ENCODE peak calls at places on chromosomes 16 and 17, in five cellular contexts. One of them, this sample, is unnamed.

GRCh38 chr17:9566067-9566466 is 9.6 kb downstream of the STX8 start:
- DNase-seq in endothelial cell of umbilical vein: peak
- DNase-seq in mesendoderm: no peak
- DNase-seq in IMR-90: no peak
- DNase-seq in colonic mucosa: no peak
- DNase-seq in this sample: no peak

GRCh38 chr16:84545114-84545737 is 40.8 kb upstream of the MEAK7 start:
- DNase-seq in endothelial cell of umbilical vein: no peak
- DNase-seq in mesendoderm: no peak
- DNase-seq in IMR-90: no peak
- DNase-seq in colonic mucosa: no peak
- DNase-seq in this sample: no peak

GRCh38 chr16:4253394-4254150 is 11.7 kb upstream of the SRL start:
- DNase-seq in endothelial cell of umbilical vein: peak
- DNase-seq in mesendoderm: peak
- DNase-seq in IMR-90: peak
- DNase-seq in colonic mucosa: peak
- DNase-seq in this sample: peak

GRCh38 chr16:71622088-71622487 is 3.9 kb upstream of the MARVELD3 start:
- DNase-seq in endothelial cell of umbilical vein: no peak
- DNase-seq in mesendoderm: no peak
- DNase-seq in IMR-90: no peak
- DNase-seq in colonic mucosa: no peak
- DNase-seq in this sample: no peak

GRCh38 chr16:86298166-86299131 is 211.9 kb upstream of the FOXF1 start:
- DNase-seq in endothelial cell of umbilical vein: no peak
- DNase-seq in mesendoderm: no peak
- DNase-seq in IMR-90: peak
- DNase-seq in colonic mucosa: no peak
- DNase-seq in this sample: peak

GRCh38 chr16:79601092-79601977 is 798 bp upstream of the MAF start:
- DNase-seq in endothelial cell of umbilical vein: peak
- DNase-seq in mesendoderm: peak
- DNase-seq in IMR-90: no peak
- DNase-seq in colonic mucosa: peak
- DNase-seq in this sample: peak

GRCh38 chr16:16019488-16019887 is 70.1 kb downstream of the ABCC1 start:
- DNase-seq in endothelial cell of umbilical vein: no peak
- DNase-seq in mesendoderm: no peak
- DNase-seq in IMR-90: peak
- DNase-seq in colonic mucosa: no peak
- DNase-seq in this sample: peak

GRCh38 chr16:66973716-66974115 is 12.7 kb downstream of the CES3 start:
- DNase-seq in endothelial cell of umbilical vein: no peak
- DNase-seq in mesendoderm: no peak
- DNase-seq in IMR-90: no peak
- DNase-seq in colonic mucosa: no peak
- DNase-seq in this sample: no peak

GRCh38 chr17:1957037-1957436 is 68.1 kb downstream of the RTN4RL1 start:
- DNase-seq in endothelial cell of umbilical vein: no peak
- DNase-seq in mesendoderm: no peak
- DNase-seq in IMR-90: peak
- DNase-seq in colonic mucosa: no peak
- DNase-seq in this sample: peak

GRCh38 chr16:1537138-1537577 is 3.7 kb downstream of the TMEM204 start:
- DNase-seq in endothelial cell of umbilical vein: no peak
- DNase-seq in mesendoderm: no peak
- DNase-seq in IMR-90: no peak
- DNase-seq in colonic mucosa: no peak
- DNase-seq in this sample: no peak

GRCh38 chr17:50493744-50494143 is 14.5 kb upstream of the MYCBPAP start:
- DNase-seq in endothelial cell of umbilical vein: no peak
- DNase-seq in mesendoderm: no peak
- DNase-seq in IMR-90: no peak
- DNase-seq in colonic mucosa: no peak
- DNase-seq in this sample: no peak

GRCh38 chr17:8707591-8708453 is 36.8 kb downstream of the CCDC42 start:
- DNase-seq in endothelial cell of umbilical vein: no peak
- DNase-seq in mesendoderm: no peak
- DNase-seq in IMR-90: no peak
- DNase-seq in colonic mucosa: no peak
- DNase-seq in this sample: no peak

DNA sequence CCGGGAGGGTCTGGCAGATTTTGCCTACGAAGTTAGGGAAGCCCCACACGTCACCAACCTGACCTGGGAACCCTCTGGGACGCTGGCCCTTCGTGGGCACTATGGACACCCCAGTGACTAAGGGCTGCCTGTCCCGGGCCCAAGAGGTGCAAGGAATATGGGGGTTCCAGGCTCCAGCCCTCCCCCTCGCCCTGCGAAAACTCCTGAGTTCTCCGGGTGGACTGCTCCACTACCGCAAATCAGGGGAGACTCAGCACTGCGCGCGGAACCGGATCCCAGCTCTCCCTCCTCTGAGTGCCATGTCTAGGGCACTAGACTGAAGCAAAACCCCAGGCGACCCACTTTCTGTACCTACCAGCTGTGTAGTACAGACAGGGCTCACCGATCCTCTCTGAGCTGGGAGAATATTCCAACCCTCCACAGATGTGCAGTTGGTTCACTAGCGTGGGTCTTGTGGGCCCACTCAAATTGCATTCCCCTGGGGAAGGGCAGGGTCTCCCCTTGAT is at the start of gene ARL5C:
- DNase-seq in endothelial cell of umbilical vein: no peak
- DNase-seq in mesendoderm: no peak
- DNase-seq in IMR-90: no peak
- DNase-seq in colonic mucosa: no peak
- DNase-seq in this sample: no peak
- H3K9ac ChIP-seq in endothelial cell of umbilical vein: peak
- H3K9ac ChIP-seq in mesendoderm: peak
- H3K9ac ChIP-seq in IMR-90: peak
- H3K9ac ChIP-seq in colonic mucosa: no peak
- H3K9ac ChIP-seq in this sample: no peak

GRCh38 chr17:78891406-78892061 is 11.5 kb downstream of the CEP295NL start:
- DNase-seq in endothelial cell of umbilical vein: no peak
- DNase-seq in mesendoderm: no peak
- DNase-seq in IMR-90: no peak
- DNase-seq in colonic mucosa: no peak
- DNase-seq in this sample: no peak
- H3K9ac ChIP-seq in endothelial cell of umbilical vein: no peak
- H3K9ac ChIP-seq in mesendoderm: no peak
- H3K9ac ChIP-seq in IMR-90: no peak
- H3K9ac ChIP-seq in colonic mucosa: peak
- H3K9ac ChIP-seq in this sample: no peak

GRCh38 chr16:58098207-58099096 is 30.7 kb downstream of the CFAP20 start:
- DNase-seq in endothelial cell of umbilical vein: no peak
- DNase-seq in mesendoderm: peak
- DNase-seq in IMR-90: peak
- DNase-seq in colonic mucosa: no peak
- DNase-seq in this sample: peak
- H3K9ac ChIP-seq in endothelial cell of umbilical vein: no peak
- H3K9ac ChIP-seq in mesendoderm: no peak
- H3K9ac ChIP-seq in IMR-90: no peak
- H3K9ac ChIP-seq in colonic mucosa: no peak
- H3K9ac ChIP-seq in this sample: no peak

GRCh38 chr17:44905006-44906000 is 6.1 kb upstream of the EFTUD2 start:
- DNase-seq in endothelial cell of umbilical vein: peak
- DNase-seq in mesendoderm: no peak
- DNase-seq in IMR-90: peak
- DNase-seq in colonic mucosa: peak
- DNase-seq in this sample: no peak
- H3K9ac ChIP-seq in endothelial cell of umbilical vein: peak
- H3K9ac ChIP-seq in mesendoderm: no peak
- H3K9ac ChIP-seq in IMR-90: peak
- H3K9ac ChIP-seq in colonic mucosa: no peak
- H3K9ac ChIP-seq in this sample: no peak

GRCh38 chr16:14069818-14070217 is 1.3 kb upstream of the MRTFB start:
- DNase-seq in endothelial cell of umbilical vein: no peak
- DNase-seq in mesendoderm: no peak
- DNase-seq in IMR-90: no peak
- DNase-seq in colonic mucosa: no peak
- DNase-seq in this sample: no peak
- H3K9ac ChIP-seq in endothelial cell of umbilical vein: no peak
- H3K9ac ChIP-seq in mesendoderm: no peak
- H3K9ac ChIP-seq in IMR-90: no peak
- H3K9ac ChIP-seq in colonic mucosa: no peak
- H3K9ac ChIP-seq in this sample: no peak

DNA sequence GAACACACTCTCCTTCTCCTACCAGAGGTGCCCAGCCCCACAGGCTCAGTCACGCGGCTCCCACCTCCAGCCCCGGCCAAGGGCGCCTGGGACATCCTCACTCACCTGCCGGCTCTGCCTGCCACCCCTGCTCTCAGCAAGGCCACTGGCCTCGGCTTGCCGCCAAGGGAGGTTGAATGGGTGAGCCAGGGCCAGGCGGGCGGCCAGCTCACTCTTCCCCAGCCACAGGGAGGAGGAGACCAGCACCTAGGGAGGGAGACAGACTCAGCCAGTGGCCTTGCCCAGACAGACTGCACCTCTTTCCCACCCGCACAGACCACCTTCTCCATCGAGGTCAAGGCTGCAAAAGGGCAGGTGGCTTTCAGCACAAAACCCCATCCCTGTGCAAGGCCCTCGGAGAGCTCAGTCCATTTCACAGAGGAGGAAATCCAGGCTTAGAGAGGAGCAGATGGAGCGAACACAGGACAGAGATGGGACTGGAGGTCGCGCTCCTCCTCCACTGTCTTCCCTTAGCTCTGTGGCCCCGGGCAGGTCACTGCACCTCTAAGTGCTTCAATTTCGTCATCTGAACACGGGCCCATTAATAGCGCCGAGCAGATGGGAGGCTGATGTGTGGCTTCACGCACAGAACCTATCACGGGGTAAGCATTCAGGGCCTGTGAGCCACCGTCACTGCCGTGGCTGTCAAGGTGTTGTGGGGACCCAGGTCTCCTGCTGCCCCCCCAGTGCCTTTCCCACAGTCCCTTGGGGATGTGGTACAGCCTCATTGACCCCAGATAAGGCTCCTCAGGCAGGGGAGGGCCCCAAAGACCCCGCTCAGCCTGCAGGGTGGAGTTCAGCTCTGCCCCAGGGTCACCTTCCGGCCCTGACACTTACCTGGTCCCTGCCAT is 56.1 kb downstream of the RMI2 start:
- DNase-seq in endothelial cell of umbilical vein: no peak
- DNase-seq in mesendoderm: no peak
- DNase-seq in IMR-90: no peak
- DNase-seq in colonic mucosa: no peak
- DNase-seq in this sample: no peak
- H3K9ac ChIP-seq in endothelial cell of umbilical vein: no peak
- H3K9ac ChIP-seq in mesendoderm: no peak
- H3K9ac ChIP-seq in IMR-90: no peak
- H3K9ac ChIP-seq in colonic mucosa: no peak
- H3K9ac ChIP-seq in this sample: no peak

GRCh38 chr16:21622545-21622944 is 23.2 kb downstream of the METTL9 start:
- DNase-seq in endothelial cell of umbilical vein: no peak
- DNase-seq in mesendoderm: no peak
- DNase-seq in IMR-90: no peak
- DNase-seq in colonic mucosa: no peak
- DNase-seq in this sample: no peak

GRCh38 chr16:21628196-21628726 is 24.1 kb downstream of the IGSF6 start:
- DNase-seq in endothelial cell of umbilical vein: no peak
- DNase-seq in mesendoderm: no peak
- DNase-seq in IMR-90: no peak
- DNase-seq in colonic mucosa: no peak
- DNase-seq in this sample: no peak

GRCh38 chr16:21628772-21629171 is 23.6 kb downstream of the IGSF6 start:
- DNase-seq in endothelial cell of umbilical vein: no peak
- DNase-seq in mesendoderm: no peak
- DNase-seq in IMR-90: peak
- DNase-seq in colonic mucosa: no peak
- DNase-seq in this sample: peak

GRCh38 chr16:21625026-21625425 is 25.6 kb downstream of the METTL9 start:
- DNase-seq in endothelial cell of umbilical vein: no peak
- DNase-seq in mesendoderm: no peak
- DNase-seq in IMR-90: no peak
- DNase-seq in colonic mucosa: no peak
- DNase-seq in this sample: no peak

DNA sequence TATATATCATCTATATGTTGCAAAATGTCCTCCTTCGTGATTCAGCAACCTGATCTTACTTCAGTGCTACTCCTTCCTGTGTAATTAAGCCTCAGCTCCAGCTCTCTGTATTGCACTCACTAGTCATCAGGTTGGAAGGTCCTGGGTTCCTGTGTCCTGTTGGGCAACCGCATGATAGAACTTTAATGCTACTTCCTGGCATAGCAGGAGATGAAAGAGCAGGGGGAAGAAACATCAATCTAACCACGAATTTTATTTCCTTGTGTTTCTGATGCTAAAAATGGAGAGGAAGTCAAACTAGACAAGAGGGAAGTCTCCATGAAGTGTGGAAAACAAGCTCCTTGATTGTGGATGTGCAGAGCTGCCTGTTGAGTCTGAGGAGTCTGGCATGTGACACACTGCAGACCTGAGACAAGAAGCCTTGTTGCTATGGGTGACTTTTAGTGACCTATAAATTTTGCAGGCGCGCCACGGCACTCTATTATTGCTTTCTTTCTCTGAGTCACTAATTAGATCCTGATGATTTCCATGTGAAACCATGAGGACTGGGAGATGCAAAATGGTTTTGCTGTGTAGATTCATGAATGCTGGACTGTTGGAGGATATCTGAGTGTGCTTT is 25.6 kb downstream of the IGSF6 start:
- DNase-seq in endothelial cell of umbilical vein: peak
- DNase-seq in mesendoderm: no peak
- DNase-seq in IMR-90: peak
- DNase-seq in colonic mucosa: no peak
- DNase-seq in this sample: peak
- H3K9ac ChIP-seq in endothelial cell of umbilical vein: no peak
- H3K9ac ChIP-seq in mesendoderm: no peak
- H3K9ac ChIP-seq in IMR-90: no peak
- H3K9ac ChIP-seq in colonic mucosa: no peak
- H3K9ac ChIP-seq in this sample: no peak

GRCh38 chr16:47778106-47778803 is 317.1 kb downstream of the PHKB start:
- DNase-seq in endothelial cell of umbilical vein: no peak
- DNase-seq in mesendoderm: peak
- DNase-seq in IMR-90: no peak
- DNase-seq in colonic mucosa: no peak
- DNase-seq in this sample: no peak
- H3K9ac ChIP-seq in endothelial cell of umbilical vein: no peak
- H3K9ac ChIP-seq in mesendoderm: no peak
- H3K9ac ChIP-seq in IMR-90: no peak
- H3K9ac ChIP-seq in colonic mucosa: no peak
- H3K9ac ChIP-seq in this sample: no peak